ENCODE peak calls at places on chromosomes 12 and 14, in six cellular contexts. K is GM10248; Z is AG08395; X is activated naive CD8-positive, alpha-beta T cell treated with anti-CD3 and anti-CD28 coated beads for 36 hours; Q is stimulated activated CD4-positive, alpha-beta T cell treated with anti-CD3 and anti-CD28 coated beads, Interleukin-15, amount 100 ng/mL, for 1 hour; W is fibroblast of mammary gland. L is an unnamed sample.

GRCh38 chr14:68181395-68182326 is 362.1 kb downstream of the RAD51B start:
- DNase-seq in X (no peak), K (peak), Z (peak), Q (no peak), W (peak), L (peak)

GRCh38 chr12:88600272-88600671 is 20.0 kb upstream of the KITLG start:
- DNase-seq in K (no peak), X (no peak), Q (no peak), Z (peak), W (peak), L (peak)

GRCh38 chr14:32230181-32230580 is 27.1 kb upstream of the RNU6-8 start:
- DNase-seq in K (no peak), X (no peak), Q (no peak), Z (peak), W (peak), L (peak)

GRCh38 chr12:59708484-59708883 is 112.7 kb downstream of the SLC16A7 start:
- DNase-seq in X (no peak), K (no peak), Z (no peak), Q (no peak), W (no peak), L (no peak)

GRCh38 chr14:100056964-100057817 is 8.0 kb upstream of the EVL start:
- DNase-seq in Z (peak), W (peak), X (no peak), K (peak), Q (no peak), L (peak)

GRCh38 chr14:92914087-92914656 is 8.8 kb upstream of the CHGA start:
- DNase-seq in W (peak), X (peak), Q (no peak), Z (peak), K (no peak), L (peak)

GRCh38 chr14:104512771-104513640 is 66.6 kb upstream of the C14orf180 start:
- DNase-seq in W (no peak), K (no peak), Q (no peak), X (no peak), Z (no peak), L (no peak)

GRCh38 chr14:50871914-50872732 is at the start of gene ABHD12B:
- DNase-seq in X (no peak), W (no peak), K (no peak), Z (no peak), Q (no peak), L (no peak)

GRCh38 chr12:78739653-78740052 is 124.9 kb upstream of the SYT1 start:
- DNase-seq in Q (no peak), Z (no peak), W (no peak), K (no peak), X (no peak), L (no peak)